ENCODE peak calls at places on chromosomes 3 and 15, in eight cellular contexts. D is neuronal stem cell; P is occipital lobe; U is activated CD4-positive, alpha-beta T cell treated with anti-CD3 and anti-CD28 coated beads for 36 hours; H is RPMI8226; S is left cardiac atrium; Z is iPS-NIHi11; C is anterior cingulate cortex. X is an unnamed sample.

GRCh38 chr3:43796041-43796596 is 105.4 kb downstream of the ABHD5 start:
- DNase-seq in D (no peak), P (no peak), U (no peak), H (no peak), S (no peak), Z (no peak), C (no peak), X (no peak)

GRCh38 chr15:81304226-81304625 is 19.7 kb downstream of the STARD5 start:
- DNase-seq in D (no peak), P (no peak), U (no peak), H (no peak), S (peak), Z (no peak), C (no peak), X (peak)

GRCh38 chr15:47744496-47744895 is 27.2 kb downstream of the SEMA6D start:
- DNase-seq in D (no peak), P (no peak), U (no peak), H (no peak), S (no peak), Z (no peak), C (no peak), X (no peak)

GRCh38 chr3:120177907-120178306 is 83.7 kb upstream of the GSK3B start:
- DNase-seq in D (no peak), P (no peak), U (no peak), H (peak), S (no peak), Z (peak), C (no peak), X (no peak)

GRCh38 chr3:12394516-12395271 is 89.6 kb upstream of the TSEN2 start:
- DNase-seq in D (no peak), P (no peak), U (no peak), H (no peak), S (no peak), Z (no peak), C (no peak), X (no peak)

GRCh38 chr3:53320697-53321096 is 26.6 kb downstream of the DCP1A start:
- DNase-seq in D (no peak), P (no peak), U (no peak), H (no peak), S (no peak), Z (peak), C (no peak), X (no peak)

GRCh38 chr15:77402740-77403379 is 17.0 kb downstream of the PEAK1 start:
- DNase-seq in D (no peak), P (no peak), U (peak), H (no peak), S (no peak), Z (no peak), C (no peak), X (no peak)

GRCh38 chr15:69881760-69882159 is 216.0 kb downstream of the TLE3 start:
- DNase-seq in D (no peak), P (peak), U (no peak), H (peak), S (no peak), Z (no peak), C (no peak), X (no peak)

GRCh38 chr3:13113346-13114335 is 40.4 kb upstream of the IQSEC1 start:
- DNase-seq in D (no peak), P (no peak), U (no peak), H (no peak), S (no peak), Z (no peak), C (no peak), X (peak)

GRCh38 chr15:49145651-49146609 is 9.5 kb downstream of the COPS2 start:
- DNase-seq in D (peak), P (peak), U (peak), H (peak), S (no peak), Z (peak), C (no peak), X (no peak)

GRCh38 chr15:70627734-70628541 is 135.4 kb downstream of the UACA start:
- DNase-seq in D (no peak), P (no peak), U (no peak), H (peak), S (no peak), Z (no peak), C (no peak), X (no peak)

GRCh38 chr3:10778492-10779292 is 37.3 kb upstream of the SLC6A11 start:
- DNase-seq in D (no peak), P (no peak), U (no peak), H (no peak), S (no peak), Z (no peak), C (no peak), X (no peak)

GRCh38 chr15:78533331-78533730 is 6.9 kb upstream of the PSMA4 start:
- DNase-seq in D (no peak), P (no peak), U (no peak), H (no peak), S (no peak), Z (no peak), C (no peak), X (no peak)

GRCh38 chr3:119229190-119229589 is 11.5 kb downstream of the B4GALT4 start:
- DNase-seq in D (no peak), P (no peak), U (no peak), H (no peak), S (no peak), Z (no peak), C (no peak), X (no peak)

GRCh38 chr3:38551026-38551832 is 55.1 kb downstream of the EXOG start:
- DNase-seq in D (no peak), P (no peak), U (no peak), H (no peak), S (no peak), Z (no peak), C (no peak), X (no peak)

GRCh38 chr15:33243869-33244268 is 49.4 kb upstream of the FMN1 start:
- DNase-seq in D (no peak), P (no peak), U (no peak), H (no peak), S (no peak), Z (no peak), C (no peak), X (no peak)

GRCh38 chr3:53243165-53243564 is 12.7 kb downstream of the TKT start:
- DNase-seq in D (no peak), P (no peak), U (no peak), H (no peak), S (no peak), Z (peak), C (no peak), X (peak)

GRCh38 chr3:12143949-12144504 is 14.7 kb downstream of the TIMP4 start:
- DNase-seq in D (no peak), P (peak), U (no peak), H (no peak), S (peak), Z (no peak), C (no peak), X (peak)

GRCh38 chr3:194225988-194226663 is 90.2 kb downstream of the HES1 start:
- DNase-seq in D (no peak), P (no peak), U (no peak), H (no peak), S (no peak), Z (no peak), C (no peak), X (no peak)

GRCh38 chr3:187445352-187445751 is 77.2 kb downstream of the RTP4 start:
- DNase-seq in D (no peak), P (no peak), U (no peak), H (no peak), S (no peak), Z (no peak), C (no peak), X (no peak)

GRCh38 chr15:91237493-91237892 is 137.4 kb downstream of the SV2B start:
- DNase-seq in D (no peak), P (no peak), U (no peak), H (no peak), S (no peak), Z (no peak), C (no peak), X (no peak)

GRCh38 chr3:25665646-25666136 is 984 bp upstream of the TOP2B start:
- DNase-seq in D (no peak), P (no peak), U (peak), H (no peak), S (no peak), Z (no peak), C (no peak), X (no peak)

GRCh38 chr3:99366663-99367429 is 271.5 kb upstream of the COL8A1 start:
- DNase-seq in D (no peak), P (no peak), U (no peak), H (peak), S (no peak), Z (peak), C (no peak), X (no peak)

GRCh38 chr3:166955549-166955948 is 424.5 kb downstream of the ZBBX start:
- DNase-seq in D (no peak), P (no peak), U (no peak), H (no peak), S (no peak), Z (no peak), C (no peak), X (no peak)

GRCh38 chr15:56985871-56986270 is 67.4 kb downstream of the TCF12 start:
- DNase-seq in D (no peak), P (no peak), U (no peak), H (no peak), S (no peak), Z (no peak), C (no peak), X (no peak)

GRCh38 chr3:171101982-171102610 is 75.6 kb upstream of the SLC2A2 start:
- DNase-seq in D (no peak), P (no peak), U (no peak), H (no peak), S (no peak), Z (no peak), C (no peak), X (no peak)

GRCh38 chr15:68391084-68391483 is 40.9 kb downstream of the ITGA11 start:
- DNase-seq in D (no peak), P (no peak), U (no peak), H (no peak), S (no peak), Z (no peak), C (no peak), X (no peak)

GRCh38 chr3:144362126-144362525 is 390.5 kb downstream of the DIPK2A start:
- DNase-seq in D (no peak), P (no peak), U (no peak), H (no peak), S (no peak), Z (no peak), C (no peak), X (no peak)

GRCh38 chr3:13838421-13838820 is 41.5 kb downstream of the WNT7A start:
- DNase-seq in D (no peak), P (no peak), U (no peak), H (no peak), S (no peak), Z (no peak), C (no peak), X (no peak)

GRCh38 chr3:179671709-179672337 is 19.0 kb downstream of the USP13 start:
- DNase-seq in D (no peak), P (no peak), U (no peak), H (no peak), S (peak), Z (no peak), C (no peak), X (no peak)

GRCh38 chr3:105866656-105867653 is 1.9 kb downstream of the CBLB start:
- DNase-seq in D (no peak), P (no peak), U (peak), H (no peak), S (no peak), Z (no peak), C (no peak), X (peak)

GRCh38 chr3:55189359-55189801 is 261.5 kb upstream of the LRTM1 start:
- DNase-seq in D (no peak), P (no peak), U (no peak), H (no peak), S (no peak), Z (peak), C (no peak), X (no peak)

GRCh38 chr15:63899193-63899592 is 65.4 kb upstream of the HERC1 start:
- DNase-seq in D (no peak), P (no peak), U (no peak), H (no peak), S (no peak), Z (no peak), C (no peak), X (no peak)

GRCh38 chr3:182133752-182134151 is 422.0 kb downstream of the SOX2 start:
- DNase-seq in D (no peak), P (no peak), U (no peak), H (no peak), S (no peak), Z (no peak), C (no peak), X (no peak)

GRCh38 chr3:110193114-110193513 is 855.8 kb upstream of the DPPA4 start:
- DNase-seq in D (no peak), P (no peak), U (no peak), H (no peak), S (no peak), Z (no peak), C (no peak), X (no peak)

GRCh38 chr3:36060950-36061349 is 319.4 kb upstream of the STAC start:
- DNase-seq in D (no peak), P (no peak), U (no peak), H (no peak), S (no peak), Z (no peak), C (no peak), X (no peak)

GRCh38 chr3:117726776-117727175 is 1017.2 kb downstream of the TUSC7 start:
- DNase-seq in D (no peak), P (no peak), U (no peak), H (no peak), S (no peak), Z (no peak), C (no peak), X (no peak)

X was measured in left ventricle myocardium superior.